ENCODE peak calls at places on chromosome 7, in ten cellular contexts. I is mesenchymal stem cell; U is neuronal stem cell; V is gastrocnemius medialis; G is psoas muscle; X is breast epithelium; C is CD4-positive, alpha-beta memory T cell; N is left lung; Y is stomach; B is IMR-90. L is an unnamed sample. For H3K36me3 and H3K4me1, the result is how much of the 10 kb centered on the place peaks cover.

GRCh38 chr7:33601081-33601480 is 304.3 kb upstream of the BMPER start:
- DNase-seq in I (no peak), U (no peak), V (no peak), G (no peak), X (no peak), C (no peak), N (no peak), Y (no peak), B (no peak), L (no peak)

GRCh38 chr7:155234950-155235789 is 62.5 kb upstream of the INSIG1 start:
- DNase-seq in I (no peak), U (no peak), V (no peak), G (no peak), X (no peak), C (no peak), N (no peak), Y (no peak), B (peak), L (no peak)

GRCh38 chr7:6242561-6242960 is 29.9 kb downstream of the CYTH3 start:
- DNase-seq in I (peak), U (no peak), V (no peak), G (no peak), X (no peak), C (no peak), N (no peak), Y (no peak), B (peak), L (no peak)

GRCh38 chr7:38328814-38329213 is 55.4 kb upstream of the TARP start:
- DNase-seq in I (no peak), U (no peak), V (no peak), G (no peak), X (no peak), C (no peak), N (no peak), Y (no peak), B (no peak), L (no peak)

GRCh38 chr7:138667535-138667934 is 33.6 kb downstream of the SVOPL start:
- DNase-seq in I (no peak), U (no peak), V (no peak), G (no peak), X (no peak), C (no peak), N (no peak), Y (no peak), B (no peak), L (no peak)

GRCh38 chr7:2524808-2525140 is 5.2 kb downstream of the LFNG start:
- DNase-seq in I (no peak), U (peak), V (no peak), G (no peak), X (no peak), C (no peak), N (no peak), Y (no peak), B (no peak), L (no peak)

GRCh38 chr7:138842111-138842510 is 44.1 kb upstream of the ATP6V0A4 start:
- DNase-seq in I (peak), U (no peak), V (no peak), G (no peak), X (no peak), C (no peak), N (no peak), Y (no peak), B (peak), L (no peak)

GRCh38 chr7:140229101-140229525 is 52.3 kb upstream of the KDM7A start:
- DNase-seq in I (no peak), U (no peak), V (no peak), G (no peak), X (no peak), C (no peak), N (no peak), Y (no peak), B (no peak), L (no peak)

GRCh38 chr7:104231054-104232046 is 23.5 kb upstream of the ORC5 start:
- DNase-seq in I (peak), U (peak), V (peak), G (no peak), X (peak), C (peak), N (no peak), Y (peak), B (peak), L (no peak)

GRCh38 chr7:113371376-113372043 is 253.2 kb upstream of the SMIM30 start:
- DNase-seq in I (no peak), U (no peak), V (no peak), G (no peak), X (no peak), C (no peak), N (no peak), Y (no peak), B (peak), L (no peak)

GRCh38 chr7:68720722-68721121 is 877.6 kb upstream of the AUTS2 start:
- DNase-seq in I (no peak), U (no peak), V (no peak), G (no peak), X (no peak), C (no peak), N (no peak), Y (no peak), B (peak), L (no peak)

GRCh38 chr7:138785587-138786437 is 12.0 kb upstream of the TMEM213 start:
- DNase-seq in I (no peak), U (no peak), V (no peak), G (no peak), X (no peak), C (no peak), N (no peak), Y (no peak), B (peak), L (no peak)

GRCh38 chr7:144818516-144818915 is 17.3 kb downstream of the TPK1 start:
- DNase-seq in I (no peak), U (no peak), V (no peak), G (no peak), X (no peak), C (peak), N (no peak), Y (no peak), B (no peak), L (no peak)

GRCh38 chr7:137626469-137627067 is 220.2 kb downstream of the DGKI start:
- DNase-seq in I (peak), U (peak), V (no peak), G (no peak), X (no peak), C (no peak), N (peak), Y (peak), B (peak), L (no peak)

GRCh38 chr7:125059861-125060456 is 130.3 kb upstream of the POT1 start:
- DNase-seq in I (peak), U (no peak), V (no peak), G (no peak), X (no peak), C (no peak), N (no peak), Y (no peak), B (peak), L (no peak)

GRCh38 chr7:70092314-70093303 is 494.3 kb downstream of the AUTS2 start:
- DNase-seq in I (no peak), U (no peak), V (no peak), G (peak), X (no peak), C (no peak), N (no peak), Y (no peak), B (peak), L (no peak)

GRCh38 chr7:40580776-40581175 is 446.0 kb downstream of the SUGCT start:
- DNase-seq in I (peak), U (no peak), V (no peak), G (no peak), X (no peak), C (no peak), N (no peak), Y (no peak), B (no peak), L (no peak)

GRCh38 chr7:2138146-2138765 is 94.5 kb downstream of the MAD1L1 start:
- DNase-seq in I (no peak), U (no peak), V (no peak), G (no peak), X (no peak), C (peak), N (no peak), Y (no peak), B (no peak), L (no peak)

GRCh38 chr7:141550694-141551079 is 523 bp upstream of the AGK start:
- DNase-seq in I (no peak), U (no peak), V (no peak), G (no peak), X (peak), C (no peak), N (no peak), Y (no peak), B (no peak), L (no peak)

GRCh38 chr7:37342665-37343471 is 105.8 kb downstream of the ELMO1 start:
- DNase-seq in I (no peak), U (no peak), V (no peak), G (peak), X (no peak), C (peak), N (peak), Y (peak), B (no peak), L (no peak)

GRCh38 chr7:135208417-135208793 is 2.9 kb downstream of the WDR91 start:
- DNase-seq in I (peak), U (no peak), V (no peak), G (no peak), X (no peak), C (no peak), N (no peak), Y (no peak), B (no peak), L (no peak)

GRCh38 chr7:155115288-155115687 is 45.2 kb downstream of the HTR5A start:
- DNase-seq in I (no peak), U (no peak), V (no peak), G (no peak), X (no peak), C (no peak), N (no peak), Y (no peak), B (no peak), L (no peak)

GRCh38 chr7:118861581-118861980 is 637.1 kb downstream of the ANKRD7 start:
- DNase-seq in I (no peak), U (no peak), V (no peak), G (no peak), X (no peak), C (no peak), N (no peak), Y (no peak), B (no peak), L (no peak)

GRCh38 chr7:131896189-131896855 is 339.9 kb upstream of the PODXL start:
- DNase-seq in I (no peak), U (no peak), V (no peak), G (no peak), X (no peak), C (no peak), N (no peak), Y (no peak), B (no peak), L (no peak)

GRCh38 chr7:43450894-43451293 is 132.0 kb upstream of the STK17A start:
- DNase-seq in I (no peak), U (no peak), V (no peak), G (no peak), X (no peak), C (no peak), N (no peak), Y (no peak), B (no peak), L (no peak)

GRCh38 chr7:70178787-70179186 is 580.5 kb downstream of the AUTS2 start:
- DNase-seq in I (no peak), U (no peak), V (no peak), G (no peak), X (peak), C (no peak), N (peak), Y (no peak), B (no peak), L (no peak)

GRCh38 chr7:106775552-106775936 is 89.5 kb upstream of the PIK3CG start:
- DNase-seq in I (peak), U (no peak), V (no peak), G (no peak), X (no peak), C (no peak), N (no peak), Y (no peak), B (peak), L (no peak)

GRCh38 chr7:26549281-26549943 is 257.8 kb downstream of the SNX10 start:
- DNase-seq in I (no peak), U (no peak), V (no peak), G (no peak), X (no peak), C (no peak), N (no peak), Y (peak), B (no peak), L (no peak)

GRCh38 chr7:50387351-50387750 is 62.8 kb downstream of the FIGNL1 start:
- DNase-seq in I (no peak), U (no peak), V (no peak), G (no peak), X (no peak), C (no peak), N (no peak), Y (no peak), B (no peak), L (no peak)

GRCh38 chr7:12436126-12436525 is 32.5 kb upstream of the VWDE start:
- DNase-seq in I (no peak), U (no peak), V (no peak), G (no peak), X (no peak), C (no peak), N (no peak), Y (no peak), B (no peak), L (no peak)

GRCh38 chr7:96303686-96304443 is 18.0 kb downstream of the SLC25A13 start:
- DNase-seq in I (peak), U (no peak), V (no peak), G (no peak), X (no peak), C (no peak), N (no peak), Y (no peak), B (peak), L (no peak)

GRCh38 chr7:23020742-23021401 is 6.9 kb upstream of the HYCC1 start:
- DNase-seq in I (peak), U (no peak), V (peak), G (peak), X (no peak), C (peak), N (peak), Y (no peak), B (peak), L (no peak)

DNA sequence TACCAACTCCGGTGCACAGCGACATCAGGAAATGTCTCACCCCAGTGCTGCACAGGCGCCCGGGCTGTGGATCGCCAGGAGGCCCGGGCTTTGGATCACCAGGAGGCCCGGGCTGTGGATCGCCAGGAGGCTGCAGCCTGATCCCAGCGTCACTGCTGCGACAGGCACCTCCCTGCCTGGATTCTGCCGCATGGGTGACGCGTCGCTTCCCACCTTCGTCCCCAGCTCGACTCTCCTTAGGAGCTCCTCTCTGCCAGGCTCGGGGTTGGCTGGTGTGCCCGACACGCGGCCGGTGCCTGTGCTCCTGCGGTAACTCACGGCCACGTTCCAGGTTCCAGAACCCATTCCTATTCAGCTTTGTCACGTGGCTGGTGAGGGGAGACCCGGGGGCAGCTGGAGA is 257.5 kb downstream of the DNAJB6 start:
- DNase-seq in I (no peak), U (no peak), V (no peak), G (no peak), X (no peak), C (no peak), N (no peak), Y (no peak), B (no peak), L (no peak)
- H3K36me3 ChIP-seq in I (under half), U (half or more), V (under half), G (under half), X (under half), C (under half), N (under half), Y (under half), B (under half), L (under half)

GRCh38 chr7:90624128-90624980 is 28.2 kb downstream of the CDK14 start:
- DNase-seq in I (peak), U (no peak), V (no peak), G (no peak), X (no peak), C (no peak), N (no peak), Y (no peak), B (peak), L (no peak)
- H3K4me1 ChIP-seq in I (under half), U (under half), V (under half), G (under half), X (under half), C (under half), N (half or more), Y (under half), B (under half), L (under half)

DNA sequence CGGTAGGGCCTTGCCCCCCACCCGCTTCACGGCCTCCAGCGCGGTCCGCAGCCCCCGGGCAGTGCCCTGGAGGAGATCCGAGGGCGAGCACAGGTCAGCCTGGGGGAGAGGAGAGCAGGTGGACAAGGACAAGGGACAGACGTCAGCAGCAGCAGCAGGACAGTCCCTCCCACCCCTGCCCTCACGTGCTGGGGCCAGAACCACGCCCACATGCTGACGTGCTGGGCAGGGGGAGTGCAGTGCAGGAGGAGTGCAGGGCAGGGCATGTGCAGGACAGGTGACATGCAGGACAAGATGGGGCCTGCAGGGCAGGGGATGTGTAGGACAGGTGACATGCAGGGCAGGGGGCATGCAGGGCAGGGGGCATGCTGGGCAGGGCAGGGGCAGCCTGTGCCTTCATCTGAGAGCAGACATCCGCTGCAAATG is 1.5 kb upstream of the SAP25 start:
- DNase-seq in I (no peak), U (no peak), V (no peak), G (no peak), X (no peak), C (no peak), N (no peak), Y (no peak), B (no peak), L (no peak)
- H3K36me3 ChIP-seq in I (under half), U (under half), V (half or more), G (under half), X (under half), C (half or more), N (under half), Y (half or more), B (half or more), L (half or more)

GRCh38 chr7:36285276-36285675 is 104.4 kb upstream of the ANLN start:
- DNase-seq in I (no peak), U (no peak), V (peak), G (peak), X (no peak), C (no peak), N (no peak), Y (no peak), B (no peak), L (no peak)

GRCh38 chr7:36286688-36287087 is 103.0 kb upstream of the ANLN start:
- DNase-seq in I (no peak), U (no peak), V (no peak), G (no peak), X (no peak), C (no peak), N (no peak), Y (no peak), B (no peak), L (no peak)

GRCh38 chr7:36287371-36288241 is 102.1 kb upstream of the ANLN start:
- DNase-seq in I (no peak), U (no peak), V (peak), G (peak), X (no peak), C (peak), N (no peak), Y (no peak), B (no peak), L (no peak)

GRCh38 chr7:36284470-36284869 is 105.2 kb upstream of the ANLN start:
- DNase-seq in I (no peak), U (no peak), V (no peak), G (no peak), X (no peak), C (no peak), N (no peak), Y (no peak), B (no peak), L (no peak)

GRCh38 chr7:36286241-36286640 is 103.4 kb upstream of the ANLN start:
- DNase-seq in I (no peak), U (no peak), V (no peak), G (no peak), X (no peak), C (peak), N (no peak), Y (no peak), B (no peak), L (no peak)
- H3K4me1 ChIP-seq in I (under half), U (under half), V (half or more), G (half or more), X (under half), C (half or more), N (half or more), Y (half or more), B (under half), L (half or more)

GRCh38 chr7:158791133-158791532 is 38.2 kb downstream of the ESYT2 start:
- DNase-seq in I (no peak), U (no peak), V (no peak), G (no peak), X (no peak), C (no peak), N (no peak), Y (no peak), B (no peak), L (no peak)
- H3K36me3 ChIP-seq in I (half or more), U (under half), V (half or more), G (under half), X (under half), C (half or more), N (under half), Y (half or more), B (under half), L (under half)

DNA sequence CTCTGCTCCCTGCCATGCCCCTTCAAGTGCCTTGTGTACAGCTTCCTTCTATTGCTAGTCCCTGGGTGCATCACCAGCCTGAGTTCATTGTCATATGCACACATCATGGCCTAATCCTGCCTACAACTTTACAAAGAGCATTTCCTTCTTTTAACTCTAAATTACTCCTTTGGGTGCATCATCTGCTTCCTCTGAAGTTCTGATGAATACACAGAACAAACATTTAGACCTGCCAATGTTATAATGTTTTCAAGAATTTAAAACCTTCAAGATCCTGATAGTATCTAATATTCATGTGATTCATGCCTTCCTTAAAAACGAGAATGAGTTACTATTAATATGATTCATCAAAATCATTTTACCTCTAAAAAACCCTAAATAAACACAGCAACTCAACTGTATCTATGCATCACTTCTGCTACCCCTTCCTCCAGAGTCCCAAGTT is 357.1 kb downstream of the MAGI2 start:
- DNase-seq in I (no peak), U (no peak), V (no peak), G (no peak), X (no peak), C (no peak), N (no peak), Y (no peak), B (peak), L (no peak)
- H3K4me1 ChIP-seq in I (under half), U (under half), V (under half), G (under half), X (under half), C (under half), N (under half), Y (under half), B (under half), L (under half)

DNA sequence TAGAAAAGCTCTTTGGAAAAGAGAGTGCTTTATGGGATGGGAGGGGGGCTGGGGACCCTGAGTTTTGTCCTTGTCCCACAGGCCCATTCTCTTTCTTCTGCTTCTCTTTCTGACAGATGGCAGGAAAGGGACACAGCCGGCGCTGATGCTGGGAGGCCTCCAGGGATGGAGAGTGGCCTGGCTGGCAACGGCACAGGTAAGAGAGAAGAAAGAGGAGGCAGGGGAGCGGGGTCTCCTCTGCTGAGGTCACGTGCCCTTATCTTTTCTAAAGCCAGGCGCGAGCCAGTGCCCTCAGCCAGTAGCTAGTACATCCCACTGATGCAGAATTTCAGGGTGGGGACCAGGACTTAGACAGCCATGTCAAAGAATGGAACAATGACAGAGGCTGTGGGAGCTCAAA is 9.2 kb downstream of the ZNF775 start:
- DNase-seq in I (no peak), U (no peak), V (peak), G (no peak), X (no peak), C (no peak), N (peak), Y (no peak), B (no peak), L (no peak)
- H3K36me3 ChIP-seq in I (under half), U (under half), V (under half), G (under half), X (under half), C (under half), N (under half), Y (under half), B (under half), L (under half)

GRCh38 chr7:30116771-30117170 is 18.0 kb upstream of the MTURN start:
- DNase-seq in I (no peak), U (no peak), V (peak), G (peak), X (no peak), C (no peak), N (no peak), Y (no peak), B (no peak), L (no peak)
- H3K4me1 ChIP-seq in I (under half), U (under half), V (under half), G (under half), X (under half), C (under half), N (under half), Y (under half), B (under half), L (under half)

L was measured in esophagus squamous epithelium.